ENCODE peak calls at places on chromosomes 1 and 21, in five cellular contexts. M is pancreas; W is CD8-positive, alpha-beta memory T cell; C is transverse colon; V is fibroblast of lung. X is an unnamed sample.

GRCh38 chr1:226086776-226087175 is 24.3 kb downstream of the H3-3A start:
- DNase-seq in M (no peak), W (no peak), C (no peak), V (no peak), X (no peak)

GRCh38 chr1:145884675-145885074 is 991 bp downstream of the ANKRD35 start:
- DNase-seq in M (no peak), W (no peak), C (no peak), V (peak), X (no peak)

GRCh38 chr1:65510961-65511360 is 90.5 kb downstream of the LEPR start:
- DNase-seq in M (no peak), W (no peak), C (no peak), V (no peak), X (no peak)

GRCh38 chr1:1942753-1943656 is 23.9 kb upstream of the TMEM52 start:
- DNase-seq in M (no peak), W (no peak), C (peak), V (no peak), X (no peak)

GRCh38 chr1:4825841-4826450 is 171.5 kb downstream of the AJAP1 start:
- DNase-seq in M (no peak), W (no peak), C (no peak), V (no peak), X (no peak)

GRCh38 chr1:116374340-116375164 is 1.5 kb downstream of the ATP1A1 start:
- DNase-seq in M (no peak), W (peak), C (peak), V (no peak), X (peak)

GRCh38 chr1:208421511-208421910 is 177.3 kb upstream of the PLXNA2 start:
- DNase-seq in M (no peak), W (no peak), C (no peak), V (no peak), X (no peak)

GRCh38 chr1:37420461-37420860 is 53.9 kb upstream of the ZC3H12A start:
- DNase-seq in M (no peak), W (no peak), C (no peak), V (no peak), X (no peak)

GRCh38 chr1:53379662-53380002 is 51.8 kb upstream of the LRP8 start:
- DNase-seq in M (no peak), W (no peak), C (no peak), V (no peak), X (no peak)

GRCh38 chr1:87450615-87451209 is 122.0 kb downstream of the LMO4 start:
- DNase-seq in M (no peak), W (peak), C (peak), V (no peak), X (no peak)

GRCh38 chr21:39095681-39096080 is 87.6 kb downstream of the PSMG1 start:
- DNase-seq in M (no peak), W (no peak), C (no peak), V (no peak), X (no peak)

GRCh38 chr1:25615563-25616079 is 970 bp upstream of the MAN1C1 start:
- DNase-seq in M (no peak), W (no peak), C (no peak), V (peak), X (peak)

GRCh38 chr1:116276532-116276931 is 96.5 kb upstream of the ATP1A1 start:
- DNase-seq in M (no peak), W (no peak), C (no peak), V (no peak), X (no peak)

GRCh38 chr21:33025106-33025470 is 647 bp upstream of the OLIG2 start:
- DNase-seq in M (no peak), W (no peak), C (no peak), V (no peak), X (no peak)

GRCh38 chr1:10589074-10589473 is 114.3 kb downstream of the PEX14 start:
- DNase-seq in M (no peak), W (no peak), C (no peak), V (no peak), X (no peak)

GRCh38 chr1:226654046-226654445 is 85.0 kb downstream of the ITPKB start:
- DNase-seq in M (no peak), W (no peak), C (no peak), V (peak), X (peak)

GRCh38 chr1:47561523-47562007 is 123.7 kb downstream of the FOXD2 start:
- DNase-seq in M (no peak), W (no peak), C (no peak), V (no peak), X (no peak)

GRCh38 chr1:8649027-8649426 is 168.4 kb downstream of the RERE start:
- DNase-seq in M (no peak), W (no peak), C (no peak), V (no peak), X (no peak)

GRCh38 chr1:243471026-243471685 is 215.3 kb downstream of the SDCCAG8 start:
- DNase-seq in M (no peak), W (no peak), C (no peak), V (no peak), X (no peak)

GRCh38 chr1:201119206-201119814 is 7.1 kb upstream of the CACNA1S start:
- DNase-seq in M (no peak), W (peak), C (peak), V (peak), X (peak)

GRCh38 chr1:90721210-90722194 is 4.4 kb upstream of the BARHL2 start:
- DNase-seq in M (no peak), W (no peak), C (peak), V (peak), X (no peak)

GRCh38 chr21:41631564-41632461 is 123.9 kb upstream of the TMPRSS2 start:
- DNase-seq in M (peak), W (no peak), C (peak), V (peak), X (no peak)

GRCh38 chr1:41353744-41354143 is 7.5 kb upstream of the FOXO6 start:
- DNase-seq in M (no peak), W (no peak), C (no peak), V (no peak), X (no peak)

GRCh38 chr1:228341450-228341813 is 65.2 kb downstream of the TRIM11 start:
- DNase-seq in M (no peak), W (no peak), C (no peak), V (no peak), X (no peak)

GRCh38 chr1:172902861-172903381 is 147.8 kb downstream of the TNFSF18 start:
- DNase-seq in M (no peak), W (no peak), C (no peak), V (peak), X (no peak)

GRCh38 chr1:51558375-51558924 is 39.4 kb upstream of the EPS15 start:
- DNase-seq in M (no peak), W (no peak), C (no peak), V (peak), X (no peak)

GRCh38 chr1:9689971-9690381 is 38.4 kb downstream of the PIK3CD start:
- DNase-seq in M (peak), W (no peak), C (peak), V (no peak), X (no peak)

GRCh38 chr1:26887125-26887524 is 3.0 kb downstream of the GPN2 start:
- DNase-seq in M (no peak), W (peak), C (no peak), V (peak), X (peak)

GRCh38 chr1:237111807-237112206 is 69.8 kb downstream of the RYR2 start:
- DNase-seq in M (no peak), W (no peak), C (no peak), V (no peak), X (no peak)

GRCh38 chr1:77511440-77511840 is 171.0 kb downstream of the ZZZ3 start:
- DNase-seq in M (no peak), W (no peak), C (no peak), V (peak), X (no peak)

GRCh38 chr1:236021424-236022135 is 43.3 kb downstream of the NID1 start:
- DNase-seq in M (no peak), W (no peak), C (no peak), V (peak), X (no peak)

GRCh38 chr21:44454747-44455523 is at the start of gene LRRC3:
- DNase-seq in M (peak), W (peak), C (peak), V (peak), X (peak)

GRCh38 chr1:40857737-40858136 is 4.4 kb downstream of the CITED4 start:
- DNase-seq in M (no peak), W (no peak), C (no peak), V (no peak), X (no peak)

GRCh38 chr1:111032295-111032897 is 68.7 kb upstream of the LRIF1 start:
- DNase-seq in M (no peak), W (peak), C (peak), V (peak), X (peak)

GRCh38 chr1:244603498-244603897 is 49.4 kb upstream of the DESI2 start:
- DNase-seq in M (no peak), W (peak), C (no peak), V (peak), X (peak)

GRCh38 chr1:41455479-41456271 is 28.8 kb downstream of the EDN2 start:
- DNase-seq in M (no peak), W (no peak), C (peak), V (peak), X (no peak)

GRCh38 chr1:39164256-39164655 is 40.2 kb upstream of the MACF1 start:
- DNase-seq in M (no peak), W (no peak), C (no peak), V (no peak), X (no peak)

GRCh38 chr1:39167632-39168209 is 36.8 kb upstream of the MACF1 start:
- DNase-seq in M (no peak), W (no peak), C (no peak), V (peak), X (no peak)

GRCh38 chr1:39163469-39163868 is 41.0 kb upstream of the MACF1 start:
- DNase-seq in M (no peak), W (no peak), C (no peak), V (no peak), X (no peak)

GRCh38 chr1:39165488-39165887 is 39.0 kb upstream of the MACF1 start:
- DNase-seq in M (no peak), W (no peak), C (no peak), V (no peak), X (no peak)

GRCh38 chr1:39165049-39165448 is 39.4 kb upstream of the MACF1 start:
- DNase-seq in M (no peak), W (no peak), C (no peak), V (no peak), X (no peak)
- H3K27ac ChIP-seq in M (no peak), W (no peak), C (peak), V (no peak), X (no peak)

DNA sequence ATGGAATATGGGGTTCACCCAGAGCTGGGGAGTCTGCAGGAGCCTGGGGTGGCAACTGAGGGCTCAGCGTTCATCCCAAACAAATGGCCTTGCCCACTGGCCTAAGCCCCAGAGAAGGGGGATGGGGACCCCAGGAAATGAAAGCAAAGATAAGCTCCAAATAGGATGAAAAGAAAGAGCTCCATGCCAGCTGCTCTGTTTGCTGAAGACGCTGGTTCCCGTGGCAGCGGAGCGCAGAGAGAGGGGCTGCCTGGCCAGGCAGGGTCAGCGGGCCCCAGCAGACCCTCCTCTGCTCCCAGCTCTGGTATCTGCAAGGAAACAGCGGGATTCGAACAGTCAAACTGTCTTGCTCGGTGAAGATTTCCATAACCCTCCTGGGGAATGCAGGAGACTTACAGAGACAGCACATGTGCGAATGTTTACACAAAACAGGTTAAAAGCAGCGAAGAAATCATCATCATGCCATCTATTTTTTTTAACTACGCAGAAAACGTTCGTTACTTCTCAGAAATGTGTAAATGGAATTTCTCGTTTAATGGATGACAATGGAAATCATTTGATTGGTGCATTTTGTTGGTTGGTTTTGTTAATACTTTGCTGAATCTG is 94.4 kb downstream of the PDE9A start:
- DNase-seq in M (no peak), W (no peak), C (no peak), V (no peak), X (no peak)
- H3K27ac ChIP-seq in M (peak), W (no peak), C (peak), V (no peak), X (peak)

DNA sequence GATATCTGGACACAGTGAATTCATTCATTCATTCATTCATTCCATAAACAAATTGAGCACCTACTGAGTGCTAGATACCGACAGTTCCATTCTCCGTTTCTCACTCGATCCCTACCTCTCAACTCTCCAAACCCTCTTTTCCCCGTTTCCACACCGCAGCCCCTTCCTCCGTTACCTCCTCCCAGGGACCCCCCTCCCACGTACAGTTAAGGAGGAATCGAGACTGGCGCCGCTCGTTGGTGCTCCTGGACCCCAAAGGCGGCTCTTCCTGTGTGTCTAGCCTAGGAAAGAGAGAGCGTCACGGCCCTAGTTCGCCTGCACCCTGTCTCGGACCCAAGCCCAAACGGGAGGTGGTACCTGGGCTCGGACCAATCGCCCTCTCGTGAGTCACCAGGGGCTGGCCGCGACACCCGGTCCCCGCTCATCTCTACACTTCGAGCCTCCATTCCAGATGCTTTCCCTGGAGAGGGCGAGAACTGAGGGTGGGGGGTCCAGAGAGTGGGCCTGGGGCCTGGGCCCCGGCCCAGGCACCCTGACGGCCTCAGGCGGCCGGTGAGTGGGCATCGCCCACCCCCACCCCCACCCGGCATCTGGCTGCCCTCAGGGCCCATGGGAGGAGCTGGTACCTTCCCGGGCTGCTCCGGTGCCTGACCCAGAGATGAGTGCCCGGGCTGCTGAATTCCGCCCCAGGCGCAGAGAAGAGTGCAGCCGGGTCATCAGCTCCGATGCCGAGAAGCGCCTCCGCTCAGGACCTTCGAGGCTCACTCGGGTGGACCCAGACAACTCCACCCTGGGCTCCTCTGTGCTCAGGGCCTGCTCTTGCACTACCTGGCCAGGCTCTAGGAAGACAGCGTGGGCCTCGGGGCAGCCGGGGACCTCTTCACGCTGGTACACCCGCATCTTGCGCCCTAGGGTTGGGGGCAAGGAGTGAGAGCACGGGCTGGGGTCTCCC is 4.9 kb downstream of the ARHGEF19 start:
- DNase-seq in M (no peak), W (no peak), C (no peak), V (no peak), X (no peak)
- H3K27ac ChIP-seq in M (peak), W (peak), C (peak), V (peak), X (peak)

GRCh38 chr1:45802343-45803298 is 791 bp upstream of the MAST2 start:
- DNase-seq in M (peak), W (no peak), C (peak), V (peak), X (peak)
- H3K27ac ChIP-seq in M (peak), W (peak), C (peak), V (peak), X (no peak)

GRCh38 chr1:204447736-204448135 is 36.1 kb upstream of the PPP1R15B start:
- DNase-seq in M (no peak), W (no peak), C (no peak), V (no peak), X (no peak)

GRCh38 chr1:204448321-204448964 is 36.8 kb upstream of the PPP1R15B start:
- DNase-seq in M (no peak), W (no peak), C (peak), V (no peak), X (no peak)

GRCh38 chr1:204447220-204447619 is 35.6 kb upstream of the PPP1R15B start:
- DNase-seq in M (no peak), W (no peak), C (no peak), V (no peak), X (no peak)

GRCh38 chr1:204445860-204446412 is 34.3 kb upstream of the PPP1R15B start:
- DNase-seq in M (peak), W (peak), C (peak), V (peak), X (peak)

DNA sequence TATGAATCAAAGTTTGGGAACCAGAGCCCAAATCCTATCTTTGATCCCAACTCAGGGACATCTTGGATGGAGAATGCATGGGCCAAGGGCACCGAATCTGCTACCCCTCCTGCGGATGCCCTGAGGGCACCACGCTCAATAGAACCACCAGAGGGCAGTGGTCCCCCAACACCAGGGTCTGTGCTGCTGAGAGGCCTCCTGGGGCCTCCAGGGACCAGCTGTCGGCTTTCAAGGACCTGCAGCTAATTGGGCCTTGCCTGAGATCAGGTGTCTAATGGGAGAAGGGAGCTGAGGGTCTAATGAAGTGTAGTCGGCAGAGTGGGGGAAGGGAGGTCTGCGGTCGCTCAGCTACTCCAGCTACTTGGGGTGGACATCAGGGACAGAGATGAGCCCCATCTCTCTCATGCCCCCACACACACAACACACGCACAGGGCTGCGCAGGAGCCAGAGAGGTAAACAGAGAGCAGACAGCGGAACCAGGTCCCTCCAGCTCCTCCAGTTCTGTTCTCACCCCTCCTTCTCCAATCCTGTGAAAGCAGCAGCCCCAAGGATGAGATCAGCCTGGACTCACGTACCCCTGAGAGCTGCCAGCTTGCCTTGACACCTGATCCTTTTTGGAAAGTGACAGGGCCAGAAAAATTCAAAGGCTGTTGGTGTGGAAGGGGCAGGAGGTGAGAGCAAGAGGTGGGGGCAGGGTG is 34.9 kb upstream of the PPP1R15B start:
- DNase-seq in M (peak), W (peak), C (peak), V (peak), X (peak)
- H3K27ac ChIP-seq in M (no peak), W (no peak), C (peak), V (no peak), X (peak)

GRCh38 chr1:183731151-183731550 is 73.8 kb upstream of the RGL1 start:
- DNase-seq in M (no peak), W (no peak), C (no peak), V (no peak), X (no peak)
- H3K27ac ChIP-seq in M (no peak), W (no peak), C (no peak), V (no peak), X (no peak)

GRCh38 chr1:229886636-229887035 is 180.4 kb upstream of the GALNT2 start:
- DNase-seq in M (no peak), W (no peak), C (no peak), V (no peak), X (no peak)
- H3K27ac ChIP-seq in M (peak), W (no peak), C (no peak), V (no peak), X (no peak)

X was measured in CD4-positive, CD25-positive, alpha-beta regulatory T cell.